ENCODE peak calls at places on chromosomes 16 and 17, in five cellular contexts. X is endodermal cell, G is PC-3, H is cardiac muscle cell, R is neuronal stem cell. E is an unnamed sample. For H3K4me1, the result is how much of the 10 kb centered on the place peaks cover.

GRCh38 chr16:17350212-17350611 is 120.5 kb downstream of the XYLT1 start:
- DNase-seq in X (no peak), G (no peak), H (no peak), R (no peak), E (no peak)

GRCh38 chr16:62135903-62136302 is 99.7 kb upstream of the CDH8 start:
- DNase-seq in X (no peak), G (no peak), H (no peak), R (no peak), E (no peak)

GRCh38 chr16:69119536-69119935 is 12.9 kb downstream of the CHTF8 start:
- DNase-seq in X (no peak), G (no peak), H (no peak), R (no peak), E (no peak)

GRCh38 chr17:65177901-65178300 is 40.7 kb downstream of the RGS9 start:
- DNase-seq in X (no peak), G (peak), H (no peak), R (no peak), E (no peak)

GRCh38 chr16:50902457-50902856 is 160.6 kb downstream of the CYLD start:
- DNase-seq in X (no peak), G (no peak), H (peak), R (no peak), E (no peak)

GRCh38 chr17:63395075-63395815 is 50.9 kb downstream of the CYB561 start:
- DNase-seq in X (no peak), G (no peak), H (peak), R (no peak), E (no peak)

GRCh38 chr17:59837362-59838195 is 55.2 kb downstream of the TUBD1 start:
- DNase-seq in X (peak), G (peak), H (peak), R (peak), E (peak)

GRCh38 chr16:10862432-10862831 is 14.6 kb upstream of the CIITA start:
- DNase-seq in X (no peak), G (peak), H (no peak), R (no peak), E (no peak)

GRCh38 chr17:29157310-29157709 is 22.9 kb downstream of the MYO18A start:
- DNase-seq in X (no peak), G (no peak), H (no peak), R (no peak), E (no peak)

GRCh38 chr17:47221154-47221553 is 12.0 kb downstream of the MYL4 start:
- DNase-seq in X (no peak), G (no peak), H (no peak), R (no peak), E (no peak)

GRCh38 chr17:74478369-74479100 is 12.1 kb downstream of the CD300A start:
- DNase-seq in X (no peak), G (no peak), H (no peak), R (no peak), E (no peak)

GRCh38 chr16:14302031-14302398 is 230.9 kb downstream of the MRTFB start:
- DNase-seq in X (peak), G (peak), H (peak), R (no peak), E (no peak)

GRCh38 chr17:46995841-46996571 is 17.0 kb upstream of the RPRML start:
- DNase-seq in X (no peak), G (peak), H (no peak), R (no peak), E (no peak)

GRCh38 chr16:20265019-20265418 is 62.3 kb downstream of the GP2 start:
- DNase-seq in X (no peak), G (no peak), H (no peak), R (no peak), E (no peak)

GRCh38 chr16:31071861-31072260 is 2.2 kb downstream of the ZNF668 start:
- DNase-seq in X (no peak), G (peak), H (no peak), R (no peak), E (no peak)

GRCh38 chr16:84879569-84880487 is 60.0 kb downstream of the CRISPLD2 start:
- DNase-seq in X (no peak), G (peak), H (no peak), R (no peak), E (no peak)

GRCh38 chr17:63482509-63482908 is 5.6 kb downstream of the ACE start:
- DNase-seq in X (peak), G (no peak), H (no peak), R (no peak), E (no peak)

GRCh38 chr16:81738831-81739496 is 40.1 kb upstream of the PLCG2 start:
- DNase-seq in X (no peak), G (no peak), H (no peak), R (no peak), E (no peak)

GRCh38 chr16:4190086-4190485 is 51.8 kb downstream of the SRL start:
- DNase-seq in X (no peak), G (no peak), H (no peak), R (no peak), E (no peak)

GRCh38 chr16:74868501-74868900 is 93.9 kb upstream of the FA2H start:
- DNase-seq in X (no peak), G (peak), H (no peak), R (peak), E (no peak)

GRCh38 chr17:14736631-14737030 is 435.8 kb downstream of the HS3ST3B1 start:
- DNase-seq in X (peak), G (peak), H (no peak), R (no peak), E (no peak)

GRCh38 chr16:11583889-11584565 is 2.7 kb downstream of the LITAF start:
- DNase-seq in X (no peak), G (peak), H (no peak), R (no peak), E (no peak)

GRCh38 chr17:50440172-50440837 is 14.3 kb downstream of the ACSF2 start:
- DNase-seq in X (no peak), G (peak), H (no peak), R (no peak), E (no peak)

GRCh38 chr16:4277987-4278513 is 5.2 kb upstream of the TFAP4 start:
- DNase-seq in X (no peak), G (no peak), H (no peak), R (no peak), E (no peak)

GRCh38 chr17:55037828-55038227 is 69.3 kb downstream of the STXBP4 start:
- DNase-seq in X (no peak), G (no peak), H (no peak), R (no peak), E (no peak)

GRCh38 chr16:84982434-84982833 is 28.9 kb downstream of the ZDHHC7 start:
- DNase-seq in X (no peak), G (no peak), H (peak), R (no peak), E (no peak)

GRCh38 chr17:55763856-55764255 is 13.0 kb downstream of the PCTP start:
- DNase-seq in X (no peak), G (no peak), H (no peak), R (no peak), E (no peak)

GRCh38 chr17:60989439-60989838 is 311.8 kb downstream of the BCAS3 start:
- DNase-seq in X (no peak), G (no peak), H (no peak), R (no peak), E (no peak)

GRCh38 chr17:59803377-59803757 is 89.4 kb downstream of the TUBD1 start:
- DNase-seq in X (no peak), G (no peak), H (no peak), R (no peak), E (no peak)

GRCh38 chr17:38740016-38740415 is 8.1 kb downstream of the PCGF2 start:
- DNase-seq in X (no peak), G (no peak), H (no peak), R (no peak), E (no peak)

GRCh38 chr17:16417896-16418683 is 2.7 kb downstream of the TRPV2 start:
- DNase-seq in X (peak), G (peak), H (no peak), R (no peak), E (no peak)

GRCh38 chr17:4856271-4856936 is 23.3 kb downstream of the MINK1 start:
- DNase-seq in X (no peak), G (no peak), H (no peak), R (no peak), E (no peak)

GRCh38 chr16:52077656-52078055 is 469.3 kb downstream of the TOX3 start:
- DNase-seq in X (no peak), G (no peak), H (no peak), R (no peak), E (no peak)

GRCh38 chr16:51648521-51648920 is 497.5 kb upstream of the SALL1 start:
- DNase-seq in X (no peak), G (no peak), H (no peak), R (no peak), E (no peak)

GRCh38 chr16:27859020-27859419 is 204.5 kb downstream of the GSG1L start:
- DNase-seq in X (peak), G (no peak), H (no peak), R (no peak), E (peak)

GRCh38 chr16:67173323-67173722 is 3.0 kb downstream of the NOL3 start:
- DNase-seq in X (peak), G (no peak), H (no peak), R (no peak), E (no peak)
- H3K4me1 ChIP-seq in X (under half), G (under half), H (under half), R (under half), E (under half)

GRCh38 chr17:37725021-37725585 is 19.8 kb downstream of the HNF1B start:
- DNase-seq in X (peak), G (no peak), H (no peak), R (no peak), E (no peak)

GRCh38 chr17:37729905-37730304 is 15.0 kb downstream of the HNF1B start:
- DNase-seq in X (peak), G (no peak), H (no peak), R (peak), E (no peak)

GRCh38 chr17:37726891-37727780 is 17.7 kb downstream of the HNF1B start:
- DNase-seq in X (no peak), G (no peak), H (no peak), R (no peak), E (no peak)

GRCh38 chr17:37726248-37726647 is 18.6 kb downstream of the HNF1B start:
- DNase-seq in X (no peak), G (no peak), H (no peak), R (no peak), E (no peak)

GRCh38 chr17:37725601-37726146 is 19.2 kb downstream of the HNF1B start:
- DNase-seq in X (peak), G (no peak), H (no peak), R (no peak), E (no peak)
- H3K4me1 ChIP-seq in X (under half), G (under half), H (under half), R (under half), E (under half)

GRCh38 chr17:82871056-82871775 is 31.4 kb upstream of the ZNF750 start:
- DNase-seq in X (no peak), G (no peak), H (no peak), R (no peak), E (no peak)
- H3K4me1 ChIP-seq in X (under half), G (under half), H (under half), R (under half), E (under half)

GRCh38 chr17:36945160-36945559 is 3.6 kb upstream of the AATF start:
- DNase-seq in X (no peak), G (no peak), H (no peak), R (no peak), E (no peak)
- H3K4me1 ChIP-seq in X (half or more), G (under half), H (under half), R (under half), E (under half)

DNA sequence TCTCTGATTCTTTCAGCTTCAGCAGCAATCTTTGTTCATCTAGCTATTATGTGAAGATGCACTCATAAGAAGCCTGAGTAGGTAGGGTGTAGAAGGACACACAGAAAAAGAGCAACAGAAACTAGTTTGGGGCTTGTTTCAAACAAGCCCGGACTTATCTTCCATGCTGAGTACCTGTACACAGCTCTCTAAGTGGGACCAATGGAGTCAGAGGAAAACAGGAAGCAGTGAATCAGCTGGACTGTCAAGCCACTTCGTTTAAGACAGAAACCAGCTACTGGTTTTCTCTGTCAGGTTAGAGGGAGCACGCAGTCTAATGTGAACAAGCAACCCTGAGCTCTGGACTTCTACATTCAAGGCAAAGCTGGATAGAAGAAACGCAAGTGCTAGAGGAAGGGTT is 16.0 kb downstream of the MAP2K6 start:
- DNase-seq in X (no peak), G (no peak), H (peak), R (no peak), E (no peak)
- H3K4me1 ChIP-seq in X (under half), G (under half), H (half or more), R (under half), E (under half)

GRCh38 chr16:734208-734980 is 6.4 kb downstream of the CIAO3 start:
- DNase-seq in X (peak), G (no peak), H (no peak), R (no peak), E (no peak)
- H3K4me1 ChIP-seq in X (under half), G (under half), H (under half), R (under half), E (under half)

GRCh38 chr17:82242977-82243647 is 14.3 kb downstream of the SLC16A3 start:
- DNase-seq in X (no peak), G (peak), H (no peak), R (no peak), E (no peak)

GRCh38 chr17:82240506-82241182 is 11.8 kb downstream of the SLC16A3 start:
- DNase-seq in X (peak), G (no peak), H (no peak), R (no peak), E (no peak)

GRCh38 chr17:82242698-82242976 is 13.8 kb downstream of the SLC16A3 start:
- DNase-seq in X (no peak), G (no peak), H (no peak), R (no peak), E (no peak)

GRCh38 chr17:82241183-82241925 is 12.5 kb downstream of the SLC16A3 start:
- DNase-seq in X (no peak), G (peak), H (no peak), R (no peak), E (no peak)

GRCh38 chr17:82241926-82242697 is 13.3 kb downstream of the SLC16A3 start:
- DNase-seq in X (no peak), G (peak), H (peak), R (no peak), E (no peak)
- H3K4me1 ChIP-seq in X (under half), G (under half), H (half or more), R (under half), E (under half)

DNA sequence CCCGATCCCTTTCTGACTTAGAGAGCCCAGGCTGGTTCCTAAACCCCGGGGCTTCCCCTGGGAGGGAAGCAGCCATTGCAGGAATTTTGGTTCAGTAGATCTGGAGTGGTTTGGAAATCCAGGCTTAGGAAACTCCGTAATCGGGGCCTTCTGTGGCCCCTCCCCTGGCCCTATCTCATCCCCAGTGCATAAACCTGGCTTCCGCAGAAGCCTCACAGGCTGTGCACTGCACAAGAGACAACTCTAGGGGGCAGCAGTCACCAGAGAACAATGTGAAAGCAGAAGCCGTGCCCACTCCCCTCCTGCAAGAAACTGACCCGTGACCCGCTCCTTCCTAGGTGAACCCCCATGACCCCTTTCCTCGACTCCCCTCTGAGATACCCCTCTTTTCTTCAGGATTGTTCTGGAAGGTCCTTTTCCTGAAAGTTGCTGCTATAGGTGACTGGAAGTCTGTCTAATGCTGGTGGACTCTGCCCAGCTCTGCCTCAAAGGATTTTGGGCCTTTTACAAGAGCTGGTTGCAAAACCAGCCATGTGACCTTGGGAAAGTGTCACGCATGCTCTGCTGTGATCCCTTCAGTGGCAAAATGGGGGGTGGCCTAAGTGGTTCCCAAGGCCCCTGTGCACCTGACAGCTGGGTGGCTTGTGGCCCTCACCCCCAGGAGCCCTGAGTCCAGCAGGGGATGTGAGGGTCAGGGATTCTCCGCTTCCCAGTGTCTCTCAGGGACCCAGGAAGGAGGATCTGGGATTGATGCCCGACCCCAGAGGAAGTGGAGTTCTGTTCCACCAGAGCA is 14.4 kb downstream of the GUCY2D start:
- DNase-seq in X (peak), G (peak), H (peak), R (peak), E (peak)
- H3K4me1 ChIP-seq in X (under half), G (under half), H (under half), R (under half), E (under half)

GRCh38 chr17:31490019-31490383 is 98.5 kb downstream of the RAB11FIP4 start:
- DNase-seq in X (no peak), G (no peak), H (no peak), R (no peak), E (no peak)

GRCh38 chr17:31492206-31492605 is 100.7 kb downstream of the RAB11FIP4 start:
- DNase-seq in X (no peak), G (no peak), H (no peak), R (no peak), E (no peak)

GRCh38 chr17:31492880-31493655 is 101.6 kb downstream of the RAB11FIP4 start:
- DNase-seq in X (no peak), G (no peak), H (no peak), R (no peak), E (no peak)

GRCh38 chr17:31490991-31491793 is 99.7 kb downstream of the RAB11FIP4 start:
- DNase-seq in X (no peak), G (no peak), H (no peak), R (no peak), E (no peak)

GRCh38 chr17:31491794-31492171 is 100.3 kb downstream of the RAB11FIP4 start:
- DNase-seq in X (no peak), G (no peak), H (no peak), R (no peak), E (no peak)
- H3K4me1 ChIP-seq in X (under half), G (under half), H (under half), R (under half), E (under half)